ENCODE peak calls at places on chromosomes 11 and 22, in eight cellular contexts. One of them, this sample, is unnamed.

GRCh38 chr11:358129-358805 is 11.0 kb upstream of the B4GALNT4 start:
- DNase-seq in hepatocyte: no peak
- DNase-seq in AG09309: no peak
- DNase-seq in thoracic aorta: no peak
- DNase-seq in endothelial cell of umbilical vein: no peak
- DNase-seq in left ventricle myocardium inferior: no peak
- DNase-seq in cardiac muscle cell: no peak
- DNase-seq in neuronal stem cell: no peak
- DNase-seq in this sample: no peak

GRCh38 chr11:43358308-43358669 is 431 bp upstream of the TTC17 start:
- DNase-seq in left ventricle myocardium inferior: no peak
- DNase-seq in endothelial cell of umbilical vein: no peak
- DNase-seq in cardiac muscle cell: peak
- DNase-seq in hepatocyte: peak
- DNase-seq in neuronal stem cell: no peak
- DNase-seq in AG09309: no peak
- DNase-seq in thoracic aorta: no peak
- DNase-seq in this sample: no peak

GRCh38 chr22:29314074-29314473 is 1.4 kb downstream of the RASL10A start:
- DNase-seq in cardiac muscle cell: no peak
- DNase-seq in left ventricle myocardium inferior: no peak
- DNase-seq in neuronal stem cell: no peak
- DNase-seq in AG09309: no peak
- DNase-seq in hepatocyte: no peak
- DNase-seq in endothelial cell of umbilical vein: no peak
- DNase-seq in thoracic aorta: no peak
- DNase-seq in this sample: peak

GRCh38 chr22:28051787-28052356 is 132.8 kb upstream of the PITPNB start:
- DNase-seq in thoracic aorta: no peak
- DNase-seq in cardiac muscle cell: peak
- DNase-seq in endothelial cell of umbilical vein: peak
- DNase-seq in hepatocyte: peak
- DNase-seq in left ventricle myocardium inferior: peak
- DNase-seq in neuronal stem cell: peak
- DNase-seq in AG09309: no peak
- DNase-seq in this sample: no peak

GRCh38 chr22:20086763-20087162 is 6.7 kb downstream of the DGCR8 start:
- DNase-seq in left ventricle myocardium inferior: no peak
- DNase-seq in thoracic aorta: no peak
- DNase-seq in endothelial cell of umbilical vein: no peak
- DNase-seq in AG09309: no peak
- DNase-seq in cardiac muscle cell: no peak
- DNase-seq in neuronal stem cell: no peak
- DNase-seq in hepatocyte: no peak
- DNase-seq in this sample: no peak

GRCh38 chr11:46537121-46537520 is 56.7 kb downstream of the AMBRA1 start:
- DNase-seq in thoracic aorta: no peak
- DNase-seq in cardiac muscle cell: peak
- DNase-seq in AG09309: no peak
- DNase-seq in left ventricle myocardium inferior: no peak
- DNase-seq in hepatocyte: no peak
- DNase-seq in endothelial cell of umbilical vein: no peak
- DNase-seq in neuronal stem cell: no peak
- DNase-seq in this sample: no peak

GRCh38 chr22:46054878-46055158 is 77.9 kb upstream of the WNT7B start:
- DNase-seq in left ventricle myocardium inferior: peak
- DNase-seq in thoracic aorta: no peak
- DNase-seq in endothelial cell of umbilical vein: no peak
- DNase-seq in hepatocyte: no peak
- DNase-seq in neuronal stem cell: no peak
- DNase-seq in AG09309: no peak
- DNase-seq in cardiac muscle cell: no peak
- DNase-seq in this sample: no peak

GRCh38 chr11:114180301-114181055 is 115.7 kb upstream of the NNMT start:
- DNase-seq in AG09309: no peak
- DNase-seq in left ventricle myocardium inferior: no peak
- DNase-seq in neuronal stem cell: no peak
- DNase-seq in cardiac muscle cell: peak
- DNase-seq in endothelial cell of umbilical vein: peak
- DNase-seq in thoracic aorta: no peak
- DNase-seq in hepatocyte: peak
- DNase-seq in this sample: no peak

GRCh38 chr11:117605331-117605730 is 191.7 kb downstream of the DSCAML1 start:
- DNase-seq in cardiac muscle cell: no peak
- DNase-seq in hepatocyte: no peak
- DNase-seq in endothelial cell of umbilical vein: no peak
- DNase-seq in AG09309: no peak
- DNase-seq in thoracic aorta: no peak
- DNase-seq in neuronal stem cell: no peak
- DNase-seq in left ventricle myocardium inferior: no peak
- DNase-seq in this sample: no peak

GRCh38 chr22:39171623-39172264 is 19.3 kb upstream of the CBX7 start:
- DNase-seq in thoracic aorta: no peak
- DNase-seq in neuronal stem cell: no peak
- DNase-seq in AG09309: no peak
- DNase-seq in cardiac muscle cell: no peak
- DNase-seq in hepatocyte: no peak
- DNase-seq in left ventricle myocardium inferior: no peak
- DNase-seq in endothelial cell of umbilical vein: no peak
- DNase-seq in this sample: no peak

GRCh38 chr22:39173050-39173706 is 20.7 kb upstream of the CBX7 start:
- DNase-seq in endothelial cell of umbilical vein: no peak
- DNase-seq in thoracic aorta: no peak
- DNase-seq in neuronal stem cell: no peak
- DNase-seq in left ventricle myocardium inferior: no peak
- DNase-seq in AG09309: no peak
- DNase-seq in cardiac muscle cell: no peak
- DNase-seq in hepatocyte: no peak
- DNase-seq in this sample: no peak

GRCh38 chr22:39174498-39175120 is 22.1 kb upstream of the CBX7 start:
- DNase-seq in endothelial cell of umbilical vein: peak
- DNase-seq in AG09309: no peak
- DNase-seq in cardiac muscle cell: peak
- DNase-seq in thoracic aorta: peak
- DNase-seq in neuronal stem cell: peak
- DNase-seq in hepatocyte: peak
- DNase-seq in left ventricle myocardium inferior: peak
- DNase-seq in this sample: peak

GRCh38 chr22:39175127-39176066 is 22.9 kb upstream of the CBX7 start:
- DNase-seq in AG09309: no peak
- DNase-seq in left ventricle myocardium inferior: no peak
- DNase-seq in hepatocyte: no peak
- DNase-seq in neuronal stem cell: no peak
- DNase-seq in thoracic aorta: no peak
- DNase-seq in cardiac muscle cell: peak
- DNase-seq in endothelial cell of umbilical vein: peak
- DNase-seq in this sample: no peak

DNA sequence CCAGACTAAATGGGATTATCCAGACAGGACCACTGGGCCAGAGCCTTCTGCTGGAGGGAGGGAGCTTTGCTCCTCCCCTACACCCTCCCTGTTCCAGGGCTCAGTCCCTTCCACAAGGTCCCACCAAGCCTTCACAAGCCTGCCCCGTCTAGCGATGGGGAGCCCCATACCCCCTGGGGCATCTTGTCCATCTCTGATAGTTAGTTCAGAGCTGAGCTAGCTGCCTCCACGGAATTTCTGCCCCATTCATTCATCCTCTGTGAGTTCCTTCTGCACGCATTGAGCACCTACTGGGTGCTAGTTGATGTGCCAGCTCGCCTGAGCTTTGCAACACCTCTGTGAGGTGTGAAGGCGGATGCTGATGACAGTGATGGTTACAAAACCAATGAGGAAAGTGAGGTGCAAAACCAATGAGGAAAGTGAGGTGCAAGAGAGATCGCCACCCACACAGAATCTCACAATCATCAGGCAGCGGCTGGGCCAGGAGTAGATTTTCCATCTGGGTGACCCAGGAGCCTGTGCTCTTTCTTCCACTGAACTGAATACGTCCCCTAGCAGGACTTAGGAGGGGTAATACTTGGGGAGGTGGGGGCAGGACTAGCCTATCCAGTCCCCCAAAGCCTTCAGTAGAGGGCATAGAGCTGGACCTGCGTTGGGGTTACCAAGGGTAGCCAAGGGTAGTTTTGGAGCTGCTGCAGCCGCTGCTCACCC is 21.5 kb upstream of the CBX7 start:
- DNase-seq in endothelial cell of umbilical vein: no peak
- DNase-seq in cardiac muscle cell: peak
- DNase-seq in neuronal stem cell: no peak
- DNase-seq in left ventricle myocardium inferior: no peak
- DNase-seq in AG09309: no peak
- DNase-seq in hepatocyte: no peak
- DNase-seq in thoracic aorta: no peak
- DNase-seq in this sample: no peak
- H3K4me3 ChIP-seq in endothelial cell of umbilical vein: no peak
- H3K4me3 ChIP-seq in cardiac muscle cell: no peak
- H3K4me3 ChIP-seq in neuronal stem cell: no peak
- H3K4me3 ChIP-seq in left ventricle myocardium inferior: peak
- H3K4me3 ChIP-seq in AG09309: no peak
- H3K4me3 ChIP-seq in hepatocyte: no peak
- H3K4me3 ChIP-seq in thoracic aorta: peak
- H3K4me3 ChIP-seq in this sample: no peak

GRCh38 chr11:112115389-112115788 is 28.7 kb downstream of the SDHD start:
- DNase-seq in left ventricle myocardium inferior: no peak
- DNase-seq in neuronal stem cell: no peak
- DNase-seq in endothelial cell of umbilical vein: no peak
- DNase-seq in hepatocyte: no peak
- DNase-seq in AG09309: no peak
- DNase-seq in cardiac muscle cell: no peak
- DNase-seq in thoracic aorta: no peak
- DNase-seq in this sample: peak

GRCh38 chr11:112113539-112114457 is 27.1 kb downstream of the SDHD start:
- DNase-seq in thoracic aorta: no peak
- DNase-seq in cardiac muscle cell: peak
- DNase-seq in neuronal stem cell: peak
- DNase-seq in AG09309: peak
- DNase-seq in left ventricle myocardium inferior: no peak
- DNase-seq in endothelial cell of umbilical vein: peak
- DNase-seq in hepatocyte: peak
- DNase-seq in this sample: peak

GRCh38 chr11:112118176-112118575 is 31.5 kb downstream of the SDHD start:
- DNase-seq in left ventricle myocardium inferior: no peak
- DNase-seq in neuronal stem cell: no peak
- DNase-seq in AG09309: no peak
- DNase-seq in thoracic aorta: no peak
- DNase-seq in cardiac muscle cell: no peak
- DNase-seq in endothelial cell of umbilical vein: no peak
- DNase-seq in hepatocyte: no peak
- DNase-seq in this sample: no peak

DNA sequence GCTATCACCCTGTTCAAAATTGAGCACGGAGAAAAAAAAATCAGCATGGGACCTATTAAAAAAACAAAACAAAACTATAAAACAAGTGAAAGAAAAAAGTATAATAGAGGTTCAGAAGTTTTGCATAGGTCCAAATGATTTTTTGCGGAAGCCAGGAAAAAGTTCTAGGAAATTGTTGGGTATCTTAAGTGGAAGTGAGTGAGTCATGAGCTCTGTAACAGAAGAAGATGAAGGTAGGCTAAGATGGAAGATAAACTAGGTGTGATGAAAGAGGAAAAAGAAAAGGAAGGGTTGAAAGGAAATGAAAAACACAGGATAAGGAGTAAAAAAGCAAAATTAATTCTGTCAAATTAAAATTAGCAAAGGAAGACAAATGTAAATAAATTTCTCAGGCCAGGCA is 27.8 kb downstream of the SDHD start:
- DNase-seq in AG09309: no peak
- DNase-seq in hepatocyte: no peak
- DNase-seq in thoracic aorta: no peak
- DNase-seq in endothelial cell of umbilical vein: no peak
- DNase-seq in cardiac muscle cell: no peak
- DNase-seq in neuronal stem cell: no peak
- DNase-seq in left ventricle myocardium inferior: no peak
- DNase-seq in this sample: no peak
- H3K4me3 ChIP-seq in AG09309: no peak
- H3K4me3 ChIP-seq in hepatocyte: no peak
- H3K4me3 ChIP-seq in thoracic aorta: no peak
- H3K4me3 ChIP-seq in endothelial cell of umbilical vein: no peak
- H3K4me3 ChIP-seq in cardiac muscle cell: no peak
- H3K4me3 ChIP-seq in neuronal stem cell: no peak
- H3K4me3 ChIP-seq in left ventricle myocardium inferior: no peak
- H3K4me3 ChIP-seq in this sample: no peak

DNA sequence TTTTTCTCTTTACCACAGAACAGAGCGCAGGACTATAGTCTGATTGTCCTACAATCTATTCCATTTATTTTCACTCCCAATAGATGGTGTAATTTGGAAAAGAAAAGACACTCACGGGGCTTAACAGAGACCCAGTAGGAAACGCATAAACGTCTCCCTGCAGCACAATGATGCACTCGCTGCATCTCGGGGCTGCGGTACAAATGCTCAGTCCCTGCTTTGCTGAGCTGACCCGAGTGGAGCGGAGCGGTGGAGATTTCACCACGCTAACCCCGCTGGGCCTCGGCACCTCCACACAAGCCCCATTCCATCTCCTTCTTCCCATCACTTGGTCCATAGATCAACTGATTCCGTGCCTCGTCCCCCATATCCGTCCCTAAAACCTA is 1.5 kb downstream of the FEZ1 start:
- DNase-seq in AG09309: no peak
- DNase-seq in hepatocyte: no peak
- DNase-seq in cardiac muscle cell: peak
- DNase-seq in thoracic aorta: no peak
- DNase-seq in endothelial cell of umbilical vein: no peak
- DNase-seq in neuronal stem cell: no peak
- DNase-seq in left ventricle myocardium inferior: no peak
- DNase-seq in this sample: no peak
- H3K4me3 ChIP-seq in AG09309: peak
- H3K4me3 ChIP-seq in hepatocyte: peak
- H3K4me3 ChIP-seq in cardiac muscle cell: peak
- H3K4me3 ChIP-seq in thoracic aorta: peak
- H3K4me3 ChIP-seq in endothelial cell of umbilical vein: peak
- H3K4me3 ChIP-seq in neuronal stem cell: peak
- H3K4me3 ChIP-seq in left ventricle myocardium inferior: peak
- H3K4me3 ChIP-seq in this sample: no peak

DNA sequence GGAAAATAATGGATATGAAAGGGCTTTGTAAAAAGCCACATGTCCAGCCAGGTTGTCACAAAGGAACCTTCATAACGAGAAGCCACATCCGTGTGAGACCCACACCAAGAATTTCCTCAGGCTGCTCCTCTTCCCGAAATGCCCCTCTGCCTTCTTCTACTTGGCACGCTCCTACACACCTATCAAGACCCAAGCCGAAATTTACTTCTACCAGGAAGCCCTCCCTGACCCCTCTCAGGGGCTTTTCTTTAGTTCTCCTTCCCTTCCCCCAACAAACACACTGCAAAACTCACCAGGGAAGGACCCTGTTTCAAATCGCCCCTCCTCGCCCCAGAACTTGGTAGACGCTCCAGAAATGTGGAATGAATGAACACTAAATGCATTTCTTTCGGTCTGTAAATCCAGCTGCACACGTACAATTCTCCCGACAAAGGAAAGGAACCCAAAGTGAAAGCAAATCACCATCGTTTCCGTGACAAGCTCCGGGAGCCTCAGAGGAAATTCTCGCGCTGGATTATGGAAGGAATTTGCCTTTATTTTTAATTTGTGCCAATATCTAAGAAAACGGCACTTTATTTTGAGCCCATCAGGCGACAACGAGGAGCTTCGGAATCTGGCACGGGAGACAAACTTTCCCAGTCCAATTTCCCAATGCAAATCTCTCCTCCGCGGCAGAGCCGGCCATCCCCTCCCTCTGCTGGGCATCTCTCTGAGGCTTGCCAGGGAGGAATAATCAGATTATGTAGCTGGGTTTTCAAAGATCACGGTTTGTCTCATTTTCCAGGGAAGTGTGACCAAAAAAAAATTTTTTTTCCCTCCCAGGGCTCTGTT is 13.2 kb upstream of the SHISAL1 start:
- DNase-seq in thoracic aorta: no peak
- DNase-seq in hepatocyte: no peak
- DNase-seq in neuronal stem cell: no peak
- DNase-seq in left ventricle myocardium inferior: no peak
- DNase-seq in endothelial cell of umbilical vein: peak
- DNase-seq in AG09309: peak
- DNase-seq in cardiac muscle cell: peak
- DNase-seq in this sample: no peak
- H3K4me3 ChIP-seq in thoracic aorta: peak
- H3K4me3 ChIP-seq in hepatocyte: no peak
- H3K4me3 ChIP-seq in neuronal stem cell: peak
- H3K4me3 ChIP-seq in left ventricle myocardium inferior: peak
- H3K4me3 ChIP-seq in endothelial cell of umbilical vein: peak
- H3K4me3 ChIP-seq in AG09309: peak
- H3K4me3 ChIP-seq in cardiac muscle cell: no peak
- H3K4me3 ChIP-seq in this sample: no peak